ENCODE peak calls at places on chromosomes 7 and 10, in six cellular contexts. B, T, Y, S, G and V are unnamed samples. For H3K9me3 and H3K4me1, the result is how much of the 10 kb centered on the place peaks cover.

GRCh38 chr7:151025924-151026671 is 1.8 kb upstream of the ATG9B start:
- DNase-seq in G (no peak), B (no peak), T (no peak), S (peak), Y (no peak), V (no peak)

GRCh38 chr7:39615350-39615975 is 7.9 kb upstream of the RALA start:
- DNase-seq in B (no peak), G (no peak), S (no peak), T (no peak), Y (peak), V (no peak)

GRCh38 chr10:69311309-69311708 is 33.0 kb downstream of the HK1 start:
- DNase-seq in S (no peak), T (no peak), G (no peak), Y (peak), B (no peak), V (no peak)

GRCh38 chr7:25860882-25861228 is 291.1 kb upstream of the NFE2L3 start:
- DNase-seq in S (no peak), G (no peak), T (no peak), Y (no peak), B (no peak), V (no peak)

GRCh38 chr10:76311752-76312699 is 880.6 kb downstream of the LRMDA start:
- DNase-seq in B (no peak), T (no peak), S (peak), G (peak), Y (peak), V (peak)

GRCh38 chr10:124035306-124035927 is 58.0 kb downstream of the CHST15 start:
- DNase-seq in Y (no peak), B (no peak), S (no peak), G (no peak), T (no peak), V (no peak)

GRCh38 chr10:9260690-9261089 is 1206.2 kb downstream of the GATA3 start:
- DNase-seq in S (no peak), G (no peak), Y (no peak), B (no peak), T (no peak), V (no peak)

GRCh38 chr7:44309271-44310091 is 15.9 kb downstream of the CAMK2B start:
- DNase-seq in G (peak), B (peak), T (peak), Y (peak), S (no peak), V (peak)

GRCh38 chr7:134844200-134844599 is 64.8 kb downstream of the CALD1 start:
- DNase-seq in Y (no peak), B (no peak), S (no peak), T (no peak), G (no peak), V (no peak)

GRCh38 chr10:22848509-22848908 is 79.3 kb upstream of the ARMC3 start:
- DNase-seq in G (no peak), T (no peak), S (no peak), B (no peak), Y (no peak), V (no peak)

GRCh38 chr10:70035531-70035930 is 17.1 kb upstream of the MACROH2A2 start:
- DNase-seq in B (no peak), S (no peak), T (no peak), G (no peak), Y (no peak), V (no peak)

GRCh38 chr10:100510533-100511308 is 8.9 kb downstream of the SEC31B start:
- DNase-seq in S (no peak), T (no peak), B (no peak), Y (no peak), G (no peak), V (peak)

GRCh38 chr10:36803229-36803628 is 322.2 kb upstream of the ANKRD30A start:
- DNase-seq in G (no peak), B (no peak), S (no peak), Y (no peak), T (no peak), V (no peak)

GRCh38 chr7:34772296-34772695 is 114.3 kb downstream of the NPSR1 start:
- DNase-seq in Y (no peak), T (no peak), S (no peak), G (no peak), B (no peak), V (no peak)

GRCh38 chr10:78513330-78513729 is 479.7 kb downstream of the RPS24 start:
- DNase-seq in T (peak), B (no peak), Y (no peak), S (no peak), G (no peak), V (no peak)

GRCh38 chr10:17831896-17832295 is 22.7 kb downstream of the MRC1 start:
- DNase-seq in T (no peak), S (no peak), Y (no peak), B (no peak), G (no peak), V (no peak)

GRCh38 chr10:127715782-127716378 is 21.1 kb upstream of the FOXI2 start:
- DNase-seq in Y (peak), S (peak), G (peak), T (no peak), B (no peak), V (peak)

GRCh38 chr10:133056651-133057178 is 31.0 kb upstream of the ADGRA1 start:
- DNase-seq in G (no peak), Y (no peak), S (no peak), B (no peak), T (no peak), V (no peak)

GRCh38 chr10:62690703-62691102 is 113.8 kb upstream of the ADO start:
- DNase-seq in B (no peak), Y (no peak), S (peak), T (no peak), G (no peak), V (peak)

GRCh38 chr7:154863766-154864530 is 139.0 kb downstream of the PAXIP1 start:
- DNase-seq in T (no peak), G (no peak), S (no peak), B (no peak), Y (no peak), V (no peak)

GRCh38 chr7:95473276-95473985 is 12.3 kb upstream of the ASB4 start:
- DNase-seq in B (no peak), G (no peak), T (no peak), S (no peak), Y (no peak), V (no peak)

GRCh38 chr10:111475720-111476119 is 398.9 kb downstream of the ADRA2A start:
- DNase-seq in S (no peak), Y (no peak), T (peak), G (no peak), B (no peak), V (no peak)

GRCh38 chr10:28532223-28532508 is 752 bp upstream of the WAC start:
- DNase-seq in T (no peak), B (no peak), S (no peak), Y (no peak), G (peak), V (peak)

GRCh38 chr10:110378533-110379108 is 73.9 kb upstream of the SMNDC1 start:
- DNase-seq in B (no peak), T (no peak), Y (no peak), S (no peak), G (no peak), V (no peak)

GRCh38 chr7:117588352-117588794 is 108.5 kb downstream of the CFTR start:
- DNase-seq in Y (peak), S (peak), B (no peak), G (peak), T (no peak), V (no peak)

GRCh38 chr7:19079066-19079465 is 38.4 kb downstream of the TWIST1 start:
- DNase-seq in T (no peak), G (peak), Y (no peak), B (no peak), S (no peak), V (no peak)

GRCh38 chr7:132270517-132270916 is 305.8 kb downstream of the PLXNA4 start:
- DNase-seq in S (no peak), G (peak), B (no peak), Y (peak), T (no peak), V (no peak)

GRCh38 chr7:37757563-37757962 is 74.0 kb downstream of the GPR141 start:
- DNase-seq in T (no peak), G (no peak), Y (no peak), B (no peak), S (no peak), V (no peak)

GRCh38 chr10:99926925-99927718 is 82.6 kb downstream of the DNMBP start:
- DNase-seq in B (peak), G (peak), T (no peak), Y (peak), S (peak), V (no peak)

GRCh38 chr10:70679498-70679897 is 7.2 kb downstream of the ADAMTS14 start:
- DNase-seq in G (peak), T (no peak), Y (no peak), S (no peak), B (no peak), V (no peak)

GRCh38 chr10:88271736-88272135 is 311.4 kb downstream of the RNLS start:
- DNase-seq in S (no peak), B (no peak), T (no peak), Y (no peak), G (peak), V (no peak)

GRCh38 chr10:87500646-87501048 is 4.0 kb upstream of the MINPP1 start:
- DNase-seq in S (peak), T (no peak), Y (no peak), B (no peak), G (peak), V (no peak)

GRCh38 chr10:49282306-49282705 is 16.7 kb upstream of the C10orf71 start:
- DNase-seq in T (no peak), S (no peak), G (no peak), Y (no peak), B (no peak), V (no peak)

DNA sequence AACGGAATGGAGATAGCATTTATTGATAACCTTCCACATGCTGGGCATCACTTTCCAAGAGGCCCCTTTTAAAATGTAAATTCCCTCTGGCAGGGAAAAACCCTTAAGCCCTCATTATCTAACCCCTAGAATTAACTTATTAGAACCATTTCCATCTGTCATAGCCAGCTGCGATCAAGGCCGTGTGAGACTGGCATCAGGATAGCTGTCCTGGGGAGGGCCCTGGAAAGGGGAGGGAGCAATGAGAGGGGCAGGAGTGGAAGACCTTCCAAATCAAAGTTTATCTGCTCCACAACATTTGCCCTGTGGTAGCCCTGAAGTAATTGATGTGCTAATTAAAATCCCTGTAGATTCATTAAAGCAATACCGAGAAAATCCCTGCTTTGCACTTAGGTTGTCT is 45.0 kb upstream of the JAZF1 start:
- DNase-seq in S (no peak), B (no peak), T (no peak), Y (no peak), G (no peak), V (no peak)
- H3K4me3 ChIP-seq in S (no peak), B (no peak), T (no peak), Y (no peak), G (no peak), V (no peak)

GRCh38 chr10:50501478-50501877 is 122.3 kb downstream of the SGMS1 start:
- DNase-seq in B (no peak), T (no peak), G (peak), Y (no peak), S (peak), V (no peak)
- H3K9me3 ChIP-seq in B (under half), T (under half), G (under half), Y (under half), S (under half), V (under half)

DNA sequence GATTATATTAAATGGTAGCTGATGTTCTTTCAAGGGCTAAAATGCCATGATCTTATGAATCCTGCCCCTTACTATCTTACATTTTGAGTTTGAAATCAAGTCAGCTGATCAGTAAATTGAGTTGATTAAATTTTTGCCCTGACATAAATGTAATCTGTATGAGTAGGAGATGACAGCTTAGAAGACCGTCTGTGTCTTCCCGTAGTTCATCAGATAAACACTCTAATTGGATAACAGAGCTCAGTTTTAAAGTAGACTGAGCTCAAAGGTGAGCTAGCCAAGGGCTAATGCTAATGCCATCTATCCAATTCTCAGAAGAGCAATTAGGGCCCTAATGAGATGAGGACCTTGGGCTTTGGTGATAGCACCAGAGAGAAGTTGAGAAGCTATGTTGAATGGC is 82.9 kb downstream of the LRRC4 start:
- DNase-seq in B (no peak), G (no peak), Y (no peak), S (no peak), T (no peak), V (no peak)
- H3K4me1 ChIP-seq in B (under half), G (under half), Y (under half), S (under half), T (under half), V (under half)

GRCh38 chr10:38007551-38007950 is 2.9 kb upstream of the ZNF33A start:
- DNase-seq in G (no peak), Y (no peak), S (no peak), B (no peak), T (no peak), V (no peak)
- H3K4me3 ChIP-seq in G (no peak), Y (no peak), S (no peak), B (no peak), T (no peak), V (no peak)

DNA sequence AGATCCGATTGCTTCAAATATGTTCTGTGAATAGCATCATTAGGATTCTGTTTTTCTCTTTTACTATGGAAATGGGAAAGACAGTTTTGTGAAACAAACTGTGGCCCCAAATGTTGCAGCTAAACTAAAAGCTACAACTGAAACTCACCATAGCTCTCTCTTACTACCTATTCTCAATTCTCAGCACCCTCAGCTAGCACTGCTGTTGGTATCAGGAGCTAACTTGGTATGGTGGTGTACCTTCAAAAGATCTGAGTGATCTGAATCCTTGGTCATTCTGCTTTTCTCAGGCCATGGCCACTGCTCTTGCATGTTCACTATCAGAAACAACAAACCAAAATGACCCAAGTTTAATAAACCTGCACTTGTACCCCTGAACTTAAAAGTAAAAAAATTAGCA is 1208.0 kb downstream of the SORCS1 start:
- DNase-seq in Y (no peak), S (no peak), B (no peak), T (no peak), G (no peak), V (no peak)
- H3K9me3 ChIP-seq in Y (under half), S (under half), B (under half), T (under half), G (under half), V (under half)

DNA sequence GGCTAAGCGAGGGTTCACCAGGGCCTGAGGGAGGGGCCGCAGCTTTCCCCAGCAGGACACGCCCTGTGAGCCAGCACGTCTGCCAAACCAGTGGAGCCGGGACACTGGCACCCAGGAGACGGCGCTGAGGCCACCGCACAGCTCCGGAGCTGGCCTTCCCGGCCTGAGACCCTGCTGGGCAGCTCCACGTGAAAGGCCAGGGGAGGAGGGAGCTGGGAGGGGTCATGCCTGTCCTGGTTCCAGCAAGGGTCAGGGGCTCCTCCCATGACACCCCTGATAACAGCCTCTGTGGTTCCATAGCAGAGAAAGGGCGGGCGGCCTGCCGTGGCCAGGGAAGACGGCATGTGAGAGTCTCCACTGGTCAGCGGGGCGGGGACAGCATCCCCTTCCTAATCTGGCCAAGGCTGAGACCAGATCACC is 278.3 kb downstream of the ELFN1 start:
- DNase-seq in T (no peak), B (no peak), S (no peak), Y (no peak), G (no peak), V (no peak)
- H3K4me1 ChIP-seq in T (under half), B (under half), S (under half), Y (under half), G (under half), V (under half)

GRCh38 chr10:420154-421121 is 269.0 kb downstream of the DIP2C start:
- DNase-seq in B (no peak), S (no peak), T (no peak), Y (peak), G (no peak), V (no peak)
- H3K4me3 ChIP-seq in B (no peak), S (no peak), T (no peak), Y (no peak), G (no peak), V (no peak)

GRCh38 chr10:7590271-7590670 is 76.5 kb downstream of the ITIH5 start:
- DNase-seq in B (no peak), T (no peak), Y (no peak), S (no peak), G (no peak), V (no peak)
- H3K9me3 ChIP-seq in B (under half), T (under half), Y (under half), S (under half), G (under half), V (under half)

GRCh38 chr10:7410306-7410799 is 481 bp downstream of the SFMBT2 start:
- DNase-seq in Y (no peak), T (no peak), B (no peak), S (no peak), G (peak), V (no peak)
- H3K4me1 ChIP-seq in Y (under half), T (under half), B (under half), S (under half), G (under half), V (half or more)

GRCh38 chr10:58576736-58577366 is 64.2 kb downstream of the BICC1 start:
- DNase-seq in T (no peak), Y (no peak), S (no peak), G (peak), B (no peak), V (no peak)
- H3K4me3 ChIP-seq in T (no peak), Y (no peak), S (no peak), G (no peak), B (no peak), V (no peak)